ENCODE peak calls at places on chromosomes 13 and 19, in eight cellular contexts. One of them, this sample, is unnamed.

GRCh38 chr13:110713981-110714797 is 689 bp downstream of the ING1 start:
- DNase-seq in ovary: peak; percentile 72
- DNase-seq in testis: peak; percentile 67
- DNase-seq in heart left ventricle: peak; percentile 80
- DNase-seq in PC-3: peak; percentile 14
- DNase-seq in NT2/D1: peak; percentile 30
- DNase-seq in pancreas: peak; percentile 72
- DNase-seq in H9: peak; percentile 42
- DNase-seq in this sample: peak; percentile 92

GRCh38 chr19:34120846-34121639 is 51.3 kb upstream of the LSM14A start:
- DNase-seq in ovary: no peak
- DNase-seq in testis: peak; percentile 43
- DNase-seq in heart left ventricle: no peak
- DNase-seq in PC-3: peak; percentile 44
- DNase-seq in NT2/D1: no peak
- DNase-seq in pancreas: no peak
- DNase-seq in H9: peak; percentile 57
- DNase-seq in this sample: no peak

GRCh38 chr13:103547914-103548313 is 481.7 kb upstream of the SLC10A2 start:
- DNase-seq in ovary: no peak
- DNase-seq in testis: no peak
- DNase-seq in heart left ventricle: no peak
- DNase-seq in PC-3: no peak
- DNase-seq in NT2/D1: no peak
- DNase-seq in pancreas: no peak
- DNase-seq in H9: no peak
- DNase-seq in this sample: no peak

GRCh38 chr13:32261567-32261966 is 53.6 kb downstream of the ZAR1L start:
- DNase-seq in ovary: peak; percentile 79
- DNase-seq in testis: peak; percentile 71
- DNase-seq in heart left ventricle: peak; percentile 76
- DNase-seq in PC-3: peak; percentile 57
- DNase-seq in NT2/D1: no peak
- DNase-seq in pancreas: no peak
- DNase-seq in H9: no peak
- DNase-seq in this sample: peak; percentile 63

GRCh38 chr13:98033277-98034247 is 80.1 kb downstream of the IPO5 start:
- DNase-seq in ovary: no peak
- DNase-seq in testis: peak; percentile 52
- DNase-seq in heart left ventricle: no peak
- DNase-seq in PC-3: peak; percentile 43
- DNase-seq in NT2/D1: no peak
- DNase-seq in pancreas: no peak
- DNase-seq in H9: no peak
- DNase-seq in this sample: no peak

GRCh38 chr19:53328967-53329366 is 4.6 kb upstream of the ZNF845 start:
- DNase-seq in ovary: peak; percentile 88
- DNase-seq in testis: peak; percentile 74
- DNase-seq in heart left ventricle: peak; percentile 76
- DNase-seq in PC-3: no peak
- DNase-seq in NT2/D1: peak; percentile 6
- DNase-seq in pancreas: peak; percentile 56
- DNase-seq in H9: peak; percentile 48
- DNase-seq in this sample: peak; percentile 89

GRCh38 chr13:42807866-42808265 is 26.5 kb downstream of the FAM216B start:
- DNase-seq in ovary: no peak
- DNase-seq in testis: no peak
- DNase-seq in heart left ventricle: no peak
- DNase-seq in PC-3: peak; percentile 78
- DNase-seq in NT2/D1: no peak
- DNase-seq in pancreas: no peak
- DNase-seq in H9: no peak
- DNase-seq in this sample: no peak

GRCh38 chr19:39106201-39106600 is 19.4 kb upstream of the PAK4 start:
- DNase-seq in ovary: no peak
- DNase-seq in testis: no peak
- DNase-seq in heart left ventricle: no peak
- DNase-seq in PC-3: no peak
- DNase-seq in NT2/D1: no peak
- DNase-seq in pancreas: no peak
- DNase-seq in H9: no peak
- DNase-seq in this sample: no peak

GRCh38 chr13:113647351-113648217 is 10.4 kb downstream of the ATP4B start:
- DNase-seq in ovary: peak; percentile 68
- DNase-seq in testis: peak; percentile 94
- DNase-seq in heart left ventricle: peak; percentile 94
- DNase-seq in PC-3: peak; percentile 82
- DNase-seq in NT2/D1: no peak
- DNase-seq in pancreas: peak; percentile 99
- DNase-seq in H9: no peak
- DNase-seq in this sample: peak; percentile 96

GRCh38 chr19:5339470-5339949 is 1.1 kb downstream of the PTPRS start:
- DNase-seq in ovary: no peak
- DNase-seq in testis: no peak
- DNase-seq in heart left ventricle: no peak
- DNase-seq in PC-3: no peak
- DNase-seq in NT2/D1: no peak
- DNase-seq in pancreas: no peak
- DNase-seq in H9: no peak
- DNase-seq in this sample: peak; percentile 73

GRCh38 chr19:38701455-38702063 is 42.7 kb downstream of the CAPN12 start:
- DNase-seq in ovary: no peak
- DNase-seq in testis: no peak
- DNase-seq in heart left ventricle: no peak
- DNase-seq in PC-3: no peak
- DNase-seq in NT2/D1: no peak
- DNase-seq in pancreas: no peak
- DNase-seq in H9: no peak
- DNase-seq in this sample: no peak

GRCh38 chr13:36101157-36101556 is 30.0 kb downstream of the DCLK1 start:
- DNase-seq in ovary: no peak
- DNase-seq in testis: no peak
- DNase-seq in heart left ventricle: no peak
- DNase-seq in PC-3: no peak
- DNase-seq in NT2/D1: no peak
- DNase-seq in pancreas: no peak
- DNase-seq in H9: no peak
- DNase-seq in this sample: no peak

GRCh38 chr13:73934215-73934623 is 200.0 kb downstream of the KLF12 start:
- DNase-seq in ovary: no peak
- DNase-seq in testis: no peak
- DNase-seq in heart left ventricle: no peak
- DNase-seq in PC-3: peak; percentile 74
- DNase-seq in NT2/D1: no peak
- DNase-seq in pancreas: no peak
- DNase-seq in H9: no peak
- DNase-seq in this sample: no peak

GRCh38 chr13:110445183-110445582 is 116.3 kb downstream of the RAB20 start:
- DNase-seq in ovary: no peak
- DNase-seq in testis: no peak
- DNase-seq in heart left ventricle: no peak
- DNase-seq in PC-3: no peak
- DNase-seq in NT2/D1: no peak
- DNase-seq in pancreas: no peak
- DNase-seq in H9: no peak
- DNase-seq in this sample: no peak

GRCh38 chr13:32852568-32852967 is 163.7 kb upstream of the KL start:
- DNase-seq in ovary: no peak
- DNase-seq in testis: no peak
- DNase-seq in heart left ventricle: no peak
- DNase-seq in PC-3: peak; percentile 33
- DNase-seq in NT2/D1: no peak
- DNase-seq in pancreas: no peak
- DNase-seq in H9: no peak
- DNase-seq in this sample: no peak

GRCh38 chr19:30870861-30871260 is 478.4 kb downstream of the TSHZ3 start:
- DNase-seq in ovary: peak; percentile 41
- DNase-seq in testis: peak; percentile 26
- DNase-seq in heart left ventricle: no peak
- DNase-seq in PC-3: no peak
- DNase-seq in NT2/D1: no peak
- DNase-seq in pancreas: no peak
- DNase-seq in H9: peak; percentile 4
- DNase-seq in this sample: no peak

DNA sequence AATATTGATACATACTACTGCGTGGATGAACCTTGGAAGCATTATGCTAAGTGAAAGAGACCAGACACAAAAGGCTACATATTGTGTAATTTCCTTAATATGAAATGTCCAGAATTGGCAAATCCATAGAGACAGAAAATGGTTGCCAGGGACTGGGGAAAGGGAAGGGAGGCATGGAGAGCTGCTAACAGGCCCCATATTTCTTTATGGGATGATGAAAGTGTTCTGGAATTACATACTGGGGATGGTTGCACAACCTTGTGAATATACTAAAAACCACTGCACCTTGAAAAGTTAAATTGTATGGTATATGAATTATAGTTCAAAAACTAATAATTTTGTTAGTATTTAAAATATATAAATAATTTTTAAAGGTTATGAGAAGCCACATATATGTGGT is 3.6 kb downstream of the IFT88 start:
- DNase-seq in ovary: no peak
- DNase-seq in testis: no peak
- DNase-seq in heart left ventricle: no peak
- DNase-seq in PC-3: no peak
- DNase-seq in NT2/D1: no peak
- DNase-seq in pancreas: no peak
- DNase-seq in H9: no peak
- DNase-seq in this sample: no peak
- H3K4me1 ChIP-seq in ovary: peaks cover 1% of the 10 kb centered on the region
- H3K4me1 ChIP-seq in testis: no peaks in the 10 kb centered on the region
- H3K4me1 ChIP-seq in heart left ventricle: peaks cover 9% of the 10 kb centered on the region
- H3K4me1 ChIP-seq in PC-3: peaks cover 13% of the 10 kb centered on the region
- H3K4me1 ChIP-seq in NT2/D1: no peaks in the 10 kb centered on the region
- H3K4me1 ChIP-seq in pancreas: peaks cover 4% of the 10 kb centered on the region
- H3K4me1 ChIP-seq in H9: no peaks in the 10 kb centered on the region
- H3K4me1 ChIP-seq in this sample: peaks cover 2% of the 10 kb centered on the region

DNA sequence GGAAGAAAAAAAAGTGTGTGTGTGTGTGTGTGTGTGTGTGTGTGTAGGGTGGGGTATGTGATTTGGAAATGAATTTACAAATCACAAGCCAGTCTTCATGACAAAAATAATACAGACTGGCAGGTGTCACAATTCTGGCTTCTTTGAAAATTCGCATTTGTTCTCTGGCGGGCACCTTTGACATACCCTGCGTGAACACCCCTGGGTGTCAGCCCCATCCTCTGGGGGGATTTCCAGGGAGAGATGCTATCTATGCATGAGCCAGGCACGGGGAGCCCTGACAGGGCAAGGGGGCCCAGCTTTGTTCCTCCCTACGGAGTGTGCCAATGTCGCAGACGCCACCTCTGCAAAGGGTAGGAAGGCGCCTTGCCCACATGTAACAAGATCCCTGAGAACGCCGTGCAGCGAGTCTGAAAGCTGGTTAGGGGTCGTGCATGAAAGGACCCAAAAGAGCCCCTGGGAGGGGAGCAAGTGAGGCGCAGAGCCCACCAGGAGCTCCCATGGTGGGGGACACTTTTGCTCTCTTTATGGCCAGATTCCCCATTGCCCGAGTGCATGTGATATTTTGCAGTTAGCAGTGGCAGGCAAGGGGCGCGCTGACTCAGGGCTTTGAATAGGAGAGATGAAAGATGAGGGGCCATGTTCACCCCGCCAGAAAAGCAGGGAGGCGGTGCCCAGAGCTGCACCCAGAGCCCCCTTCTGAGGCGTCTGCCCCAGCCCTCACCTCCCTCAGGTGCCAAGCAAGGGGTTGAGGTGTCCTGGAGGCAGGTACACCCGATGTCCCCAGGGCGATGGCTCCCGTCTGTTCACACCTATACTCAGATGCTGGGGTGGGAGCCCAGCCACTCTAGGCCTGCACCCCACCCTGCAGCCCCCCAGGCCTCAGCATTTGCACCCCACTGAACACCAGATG is 45.3 kb downstream of the KLF2 start:
- DNase-seq in ovary: no peak
- DNase-seq in testis: no peak
- DNase-seq in heart left ventricle: peak; percentile 50
- DNase-seq in PC-3: no peak
- DNase-seq in NT2/D1: no peak
- DNase-seq in pancreas: peak; percentile 39
- DNase-seq in H9: no peak
- DNase-seq in this sample: peak; percentile 66
- H3K4me1 ChIP-seq in ovary: peaks cover 23% of the 10 kb centered on the region
- H3K4me1 ChIP-seq in testis: peaks cover 66% of the 10 kb centered on the region
- H3K4me1 ChIP-seq in heart left ventricle: peaks cover 38% of the 10 kb centered on the region
- H3K4me1 ChIP-seq in PC-3: no peaks in the 10 kb centered on the region
- H3K4me1 ChIP-seq in NT2/D1: peaks cover 11% of the 10 kb centered on the region
- H3K4me1 ChIP-seq in pancreas: peaks cover 3% of the 10 kb centered on the region
- H3K4me1 ChIP-seq in H9: no peaks in the 10 kb centered on the region
- H3K4me1 ChIP-seq in this sample: peaks cover 41% of the 10 kb centered on the region

GRCh38 chr13:50284540-50284939 is 269.3 kb downstream of the KCNRG start:
- DNase-seq in ovary: no peak
- DNase-seq in testis: no peak
- DNase-seq in heart left ventricle: no peak
- DNase-seq in PC-3: no peak
- DNase-seq in NT2/D1: no peak
- DNase-seq in pancreas: no peak
- DNase-seq in H9: no peak
- DNase-seq in this sample: no peak
- H3K4me1 ChIP-seq in ovary: no peaks in the 10 kb centered on the region
- H3K4me1 ChIP-seq in testis: no peaks in the 10 kb centered on the region
- H3K4me1 ChIP-seq in heart left ventricle: no peaks in the 10 kb centered on the region
- H3K4me1 ChIP-seq in PC-3: no peaks in the 10 kb centered on the region
- H3K4me1 ChIP-seq in NT2/D1: no peaks in the 10 kb centered on the region
- H3K4me1 ChIP-seq in pancreas: no peaks in the 10 kb centered on the region
- H3K4me1 ChIP-seq in H9: peaks cover 4% of the 10 kb centered on the region
- H3K4me1 ChIP-seq in this sample: no peaks in the 10 kb centered on the region

DNA sequence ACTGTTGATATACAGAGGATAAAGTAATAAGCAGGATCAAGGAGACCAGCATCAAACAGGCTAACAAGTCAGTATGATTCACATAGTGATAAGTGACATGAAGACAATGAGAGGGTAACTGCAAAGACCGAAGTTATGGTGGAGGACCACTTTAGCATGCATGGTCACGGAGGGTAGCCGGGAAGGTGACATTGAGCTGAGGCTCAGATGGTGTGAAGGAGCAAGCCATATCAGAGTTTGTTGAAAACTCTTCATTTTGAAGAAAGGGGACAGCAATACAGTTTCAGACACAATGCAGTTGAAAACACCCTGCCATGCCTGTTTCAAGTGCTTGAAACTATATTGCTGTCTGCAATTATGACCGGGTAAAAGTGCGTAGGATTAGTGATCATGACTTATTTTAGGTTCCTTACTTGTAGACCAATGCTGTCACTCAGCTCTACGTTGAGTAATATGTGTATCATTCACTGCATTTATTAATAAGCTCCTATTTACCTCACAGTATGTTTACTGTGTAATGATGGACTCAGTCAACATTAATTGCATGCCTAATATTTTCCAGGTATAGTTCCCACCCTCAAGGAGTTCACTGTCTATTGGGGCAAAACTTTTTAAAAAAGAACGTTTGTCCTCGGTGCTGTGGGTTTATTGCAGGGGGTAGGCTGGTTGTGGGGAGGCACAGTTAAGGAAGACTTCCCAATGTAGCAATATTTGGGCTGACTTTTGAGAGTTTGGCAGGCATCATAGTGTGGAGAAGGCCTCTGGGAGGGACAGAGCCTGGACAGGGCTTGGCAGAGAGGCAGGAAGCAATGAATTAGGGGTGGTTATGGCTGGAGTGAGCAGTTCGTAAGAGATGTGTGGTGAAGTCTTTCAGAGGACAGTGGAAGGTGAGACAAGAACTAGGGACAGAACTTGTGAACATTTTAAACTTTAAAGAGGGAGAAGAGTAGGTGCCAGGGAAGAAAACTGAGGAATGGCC is 3.2 kb downstream of the UBAC2 start:
- DNase-seq in ovary: no peak
- DNase-seq in testis: no peak
- DNase-seq in heart left ventricle: no peak
- DNase-seq in PC-3: no peak
- DNase-seq in NT2/D1: no peak
- DNase-seq in pancreas: no peak
- DNase-seq in H9: no peak
- DNase-seq in this sample: no peak
- H3K4me1 ChIP-seq in ovary: peaks cover 1% of the 10 kb centered on the region
- H3K4me1 ChIP-seq in testis: peaks cover 13% of the 10 kb centered on the region
- H3K4me1 ChIP-seq in heart left ventricle: peaks cover 39% of the 10 kb centered on the region
- H3K4me1 ChIP-seq in PC-3: peaks cover 20% of the 10 kb centered on the region
- H3K4me1 ChIP-seq in NT2/D1: peaks cover 4% of the 10 kb centered on the region
- H3K4me1 ChIP-seq in pancreas: peaks cover 13% of the 10 kb centered on the region
- H3K4me1 ChIP-seq in H9: peaks cover 5% of the 10 kb centered on the region
- H3K4me1 ChIP-seq in this sample: peaks cover 19% of the 10 kb centered on the region